ENCODE peak calls at places on chromosomes 7 and 10, in six cellular contexts. V is endothelial cell of umbilical vein, O is SK-N-SH, G is A549, H is HCT116, W is H1. F is an unnamed sample.

GRCh38 chr10:101577121-101577871 is 10.8 kb downstream of the POLL start:
- DNase-seq in V (no peak), O (peak; percentile 15), G (no peak), H (no peak), W (no peak), F (no peak)

GRCh38 chr10:119090968-119091367 is 10.4 kb upstream of the EIF3A start:
- DNase-seq in V (no peak), O (no peak), G (peak; percentile 40), H (peak; percentile 56), W (no peak), F (peak; percentile 92)

GRCh38 chr10:124739119-124739921 is 4.9 kb downstream of the FAM53B start:
- DNase-seq in V (no peak), O (no peak), G (no peak), H (no peak), W (no peak), F (no peak)

GRCh38 chr10:106815427-106816043 is 349.0 kb downstream of the SORCS1 start:
- DNase-seq in V (no peak), O (no peak), G (no peak), H (no peak), W (no peak), F (no peak)

GRCh38 chr10:120990831-120991230 is 139.7 kb downstream of the WDR11 start:
- DNase-seq in V (no peak), O (no peak), G (no peak), H (no peak), W (no peak), F (no peak)

GRCh38 chr10:100742936-100743335 is 2.4 kb upstream of the PAX2 start:
- DNase-seq in V (no peak), O (no peak), G (no peak), H (no peak), W (no peak), F (no peak)

GRCh38 chr7:31935115-31935514 is 135.1 kb downstream of the PDE1C start:
- DNase-seq in V (peak; percentile 68), O (no peak), G (peak; percentile 69), H (no peak), W (no peak), F (no peak)

GRCh38 chr7:7424151-7424873 is 111.4 kb downstream of the COL28A1 start:
- DNase-seq in V (peak; percentile 67), O (peak; percentile 62), G (peak; percentile 74), H (peak; percentile 66), W (peak; percentile 19), F (peak; percentile 81)

GRCh38 chr10:132593900-132594876 is 56.6 kb downstream of the INPP5A start:
- DNase-seq in V (no peak), O (no peak), G (no peak), H (no peak), W (no peak), F (no peak)

GRCh38 chr10:82124713-82125112 is 249.7 kb downstream of the NRG3 start:
- DNase-seq in V (no peak), O (no peak), G (no peak), H (no peak), W (no peak), F (no peak)

GRCh38 chr10:112295853-112296830 is 12.9 kb downstream of the TECTB start:
- DNase-seq in V (no peak), O (peak; percentile 29), G (no peak), H (no peak), W (no peak), F (no peak)

GRCh38 chr7:154744226-154744860 is 258.6 kb downstream of the PAXIP1 start:
- DNase-seq in V (no peak), O (peak; percentile 86), G (peak; percentile 21), H (no peak), W (peak; percentile 23), F (peak; percentile 50)

GRCh38 chr10:87702260-87702972 is 42.7 kb downstream of the PAPSS2 start:
- DNase-seq in V (no peak), O (no peak), G (peak; percentile 14), H (no peak), W (no peak), F (no peak)

GRCh38 chr7:47500103-47500563 is 81.8 kb downstream of the TNS3 start:
- DNase-seq in V (no peak), O (no peak), G (peak; percentile 69), H (no peak), W (no peak), F (no peak)

GRCh38 chr10:79129361-79129997 is 60.7 kb downstream of the ZMIZ1 start:
- DNase-seq in V (peak; percentile 75), O (peak; percentile 86), G (no peak), H (no peak), W (peak; percentile 49), F (peak; percentile 81)

GRCh38 chr7:134512271-134512670 is 15.1 kb upstream of the AKR1B10 start:
- DNase-seq in V (no peak), O (no peak), G (no peak), H (no peak), W (no peak), F (no peak)

GRCh38 chr10:121185816-121186215 is 334.7 kb downstream of the WDR11 start:
- DNase-seq in V (no peak), O (no peak), G (no peak), H (no peak), W (no peak), F (no peak)

GRCh38 chr10:132392811-132393694 is 3.9 kb upstream of the PWWP2B start:
- DNase-seq in V (no peak), O (no peak), G (no peak), H (no peak), W (no peak), F (peak; percentile 61)

GRCh38 chr10:35324196-35324595 is 12.1 kb upstream of the CCNY start:
- DNase-seq in V (no peak), O (no peak), G (no peak), H (no peak), W (no peak), F (no peak)

GRCh38 chr7:151794508-151795167 is 82.3 kb downstream of the PRKAG2 start:
- DNase-seq in V (no peak), O (no peak), G (no peak), H (no peak), W (no peak), F (no peak)

GRCh38 chr7:20793686-20794394 is 7.2 kb upstream of the SP8 start:
- DNase-seq in V (peak; percentile 27), O (no peak), G (no peak), H (no peak), W (no peak), F (no peak)

GRCh38 chr7:134920026-134920758 is 66.1 kb upstream of the AGBL3 start:
- DNase-seq in V (no peak), O (no peak), G (peak; percentile 45), H (no peak), W (no peak), F (no peak)

GRCh38 chr7:150378115-150378852 is 846 bp upstream of the ZNF775 start:
- DNase-seq in V (peak; percentile 77), O (peak; percentile 75), G (peak; percentile 84), H (peak; percentile 19), W (peak; percentile 88), F (peak; percentile 92)
- TF ChIP-seq CTCF in V (peak; percentile 14), O (peak; percentile 24), G (peak; percentile 29), H (no peak), W (peak; percentile 63), F (peak; percentile 35)

GRCh38 chr7:15950299-15950698 is 263.8 kb upstream of the MEOX2 start:
- DNase-seq in V (no peak), O (no peak), G (no peak), H (no peak), W (no peak), F (no peak)

DNA sequence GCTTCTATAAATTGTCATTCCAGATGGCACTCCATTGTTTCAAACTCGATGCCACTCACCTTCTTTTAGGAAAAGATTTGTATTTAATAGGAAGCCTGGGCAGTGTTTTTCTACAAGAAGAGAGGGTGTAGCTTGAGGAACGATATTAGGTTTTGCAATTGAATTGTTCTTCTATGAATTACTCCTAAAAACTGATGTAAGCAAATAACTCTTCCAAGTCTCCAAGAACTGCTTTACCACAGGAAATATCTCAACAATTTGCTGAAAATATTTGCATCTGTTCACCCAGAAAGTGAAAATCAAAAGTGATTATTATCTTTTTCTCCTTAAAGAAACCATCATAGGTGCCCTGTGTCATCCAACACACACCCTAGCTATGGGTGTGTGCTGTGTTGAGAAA is 261.3 kb upstream of the MEOX2 start:
- DNase-seq in V (no peak), O (no peak), G (no peak), H (no peak), W (no peak), F (no peak)
- TF ChIP-seq MAX in V (no peak), O (no peak), G (no peak), H (no peak), W (no peak), F (no peak)

GRCh38 chr7:70006411-70006920 is 408.2 kb downstream of the AUTS2 start:
- DNase-seq in V (no peak), O (no peak), G (no peak), H (no peak), W (no peak), F (peak; percentile 68)

GRCh38 chr7:70000747-70001348 is 402.6 kb downstream of the AUTS2 start:
- DNase-seq in V (no peak), O (no peak), G (no peak), H (no peak), W (no peak), F (no peak)

GRCh38 chr7:70005885-70006284 is 407.6 kb downstream of the AUTS2 start:
- DNase-seq in V (no peak), O (no peak), G (no peak), H (no peak), W (no peak), F (no peak)
- H3K4me3 ChIP-seq in V (no peak overlapping the region), O (no peak overlapping the region), G (no peak overlapping the region), H (no peak overlapping the region), W (no peak overlapping the region), F (no peak overlapping the region)

GRCh38 chr7:82625377-82625776 is 181.8 kb upstream of the CACNA2D1 start:
- DNase-seq in V (no peak), O (no peak), G (no peak), H (no peak), W (no peak), F (no peak)
- TF ChIP-seq CTCF in V (no peak), O (no peak), G (no peak), H (peak; percentile 26), W (no peak), F (no peak)

GRCh38 chr10:123576706-123577105 is 89.4 kb upstream of the GPR26 start:
- DNase-seq in V (no peak), O (no peak), G (no peak), H (no peak), W (no peak), F (no peak)

GRCh38 chr10:123580426-123580825 is 85.7 kb upstream of the GPR26 start:
- DNase-seq in V (no peak), O (no peak), G (no peak), H (no peak), W (no peak), F (no peak)

GRCh38 chr10:123577921-123578461 is 88.2 kb upstream of the GPR26 start:
- DNase-seq in V (no peak), O (no peak), G (no peak), H (no peak), W (no peak), F (no peak)

GRCh38 chr10:123579675-123580074 is 86.5 kb upstream of the GPR26 start:
- DNase-seq in V (no peak), O (no peak), G (no peak), H (no peak), W (no peak), F (no peak)

GRCh38 chr10:123578721-123579120 is 87.4 kb upstream of the GPR26 start:
- DNase-seq in V (no peak), O (no peak), G (no peak), H (no peak), W (no peak), F (no peak)
- TF ChIP-seq MAX in V (no peak), O (no peak), G (no peak), H (no peak), W (no peak), F (no peak)